ENCODE peak calls at places on chromosome 11, in ten cellular contexts. J is WTC11, X is pancreas, D is OCI-LY7, Q is PC-3, V is right atrium auricular region, H is esophagus squamous epithelium, T is heart right ventricle, G is neural crest cell, L is tibial nerve. I is an unnamed sample.

GRCh38 chr11:118572914-118573550 is 823 bp downstream of the ARCN1 start:
- DNase-seq in T (no peak), J (no peak), D (peak), G (no peak), Q (peak), H (no peak), V (no peak), X (no peak), L (no peak), I (no peak)

GRCh38 chr11:128846985-128847384 is 20.1 kb downstream of the KCNJ1 start:
- DNase-seq in H (no peak), X (no peak), G (no peak), L (no peak), J (no peak), Q (no peak), T (no peak), V (no peak), D (no peak), I (no peak)

GRCh38 chr11:91194551-91194950 is 971.7 kb upstream of the CHORDC1 start:
- DNase-seq in V (no peak), Q (no peak), L (no peak), T (no peak), J (no peak), H (no peak), D (no peak), G (no peak), X (no peak), I (no peak)

GRCh38 chr11:13694115-13694514 is 25.6 kb downstream of the FAR1 start:
- DNase-seq in V (no peak), L (no peak), X (no peak), Q (no peak), T (no peak), D (no peak), J (no peak), H (no peak), G (no peak), I (no peak)

GRCh38 chr11:117879516-117880480 is 3.3 kb upstream of the FXYD6 start:
- DNase-seq in H (no peak), Q (no peak), L (no peak), T (no peak), X (no peak), G (no peak), J (no peak), D (no peak), V (peak), I (no peak)

GRCh38 chr11:82810326-82810725 is 76.7 kb upstream of the FAM181B start:
- DNase-seq in H (no peak), T (no peak), L (no peak), D (no peak), Q (no peak), G (no peak), V (no peak), J (no peak), X (no peak), I (no peak)

GRCh38 chr11:109347304-109347703 is 74.7 kb upstream of the C11orf87 start:
- DNase-seq in T (no peak), D (no peak), V (no peak), H (no peak), L (no peak), J (no peak), Q (no peak), X (no peak), G (no peak), I (no peak)

GRCh38 chr11:94740975-94741707 is 27.0 kb upstream of the AMOTL1 start:
- DNase-seq in V (no peak), G (peak), H (no peak), L (peak), Q (peak), D (no peak), J (peak), X (peak), T (peak), I (no peak)

GRCh38 chr11:69947059-69947771 is 128.0 kb upstream of the FGF3 start:
- DNase-seq in V (no peak), Q (peak), G (no peak), H (no peak), T (no peak), D (no peak), J (no peak), L (no peak), X (no peak), I (no peak)

GRCh38 chr11:129828301-129828836 is 12.7 kb downstream of the TMEM45B start:
- DNase-seq in G (no peak), T (no peak), Q (peak), J (no peak), X (no peak), V (no peak), D (no peak), H (no peak), L (no peak), I (peak)

GRCh38 chr11:75165721-75166120 is 14.8 kb downstream of the SLCO2B1 start:
- DNase-seq in D (no peak), L (no peak), X (no peak), T (no peak), Q (no peak), H (no peak), J (no peak), V (no peak), G (no peak), I (no peak)

GRCh38 chr11:117433717-117434116 is 106.1 kb downstream of the CEP164 start:
- DNase-seq in D (no peak), J (no peak), X (no peak), Q (no peak), H (no peak), T (no peak), L (no peak), V (no peak), G (no peak), I (no peak)

GRCh38 chr11:72760543-72761400 is 8.6 kb upstream of the ARAP1 start:
- DNase-seq in Q (no peak), L (no peak), H (no peak), T (no peak), X (no peak), D (no peak), G (no peak), J (no peak), V (no peak), I (no peak)

GRCh38 chr11:208917-209260 is 1.4 kb downstream of the RIC8A start:
- DNase-seq in Q (no peak), T (peak), H (no peak), V (no peak), D (peak), G (no peak), L (no peak), X (peak), J (no peak), I (no peak)

GRCh38 chr11:98616256-98616655 is 404.5 kb upstream of the CNTN5 start:
- DNase-seq in H (no peak), J (no peak), V (no peak), L (no peak), D (no peak), Q (peak), T (no peak), X (no peak), G (no peak), I (no peak)

GRCh38 chr11:70335511-70335910 is 62.8 kb upstream of the CTTN start:
- DNase-seq in G (no peak), L (no peak), T (no peak), Q (no peak), J (no peak), X (no peak), H (no peak), D (no peak), V (no peak), I (no peak)

GRCh38 chr11:102733232-102733875 is 8.6 kb upstream of the MMP8 start:
- DNase-seq in D (peak), X (peak), Q (peak), H (no peak), G (peak), T (no peak), V (no peak), L (peak), J (peak), I (peak)

GRCh38 chr11:116328851-116329250 is 443.9 kb downstream of the BUD13 start:
- DNase-seq in Q (no peak), X (no peak), L (no peak), T (no peak), H (no peak), D (no peak), J (no peak), V (peak), G (no peak), I (no peak)

GRCh38 chr11:83292709-83293435 is 6.7 kb upstream of the CCDC90B start:
- DNase-seq in H (no peak), D (peak), V (no peak), Q (peak), G (peak), T (peak), X (no peak), J (no peak), L (peak), I (no peak)

GRCh38 chr11:68258363-68258765 is 13.4 kb downstream of the C11orf24 start:
- DNase-seq in X (no peak), H (no peak), V (no peak), J (no peak), Q (no peak), G (no peak), L (no peak), T (no peak), D (no peak), I (no peak)

GRCh38 chr11:2825886-2826678 is 59.5 kb downstream of the CDKN1C start:
- DNase-seq in X (peak), Q (peak), H (no peak), V (peak), T (peak), J (no peak), D (no peak), L (peak), G (no peak), I (peak)

GRCh38 chr11:70650075-70650909 is 252.0 kb downstream of the CTTN start:
- DNase-seq in H (no peak), V (no peak), G (peak), D (peak), L (peak), Q (peak), J (peak), T (peak), X (peak), I (peak)

GRCh38 chr11:133927690-133928627 is 28.8 kb downstream of the IGSF9B start:
- DNase-seq in L (peak), H (no peak), T (peak), Q (peak), X (peak), G (peak), J (peak), D (peak), V (peak), I (peak)

GRCh38 chr11:71209656-71210055 is 42.7 kb downstream of the SHANK2 start:
- DNase-seq in D (no peak), Q (no peak), L (no peak), V (no peak), J (no peak), T (no peak), X (no peak), H (no peak), G (no peak), I (no peak)

GRCh38 chr11:132777067-132777975 is 755.0 kb downstream of the OPCML start:
- DNase-seq in L (no peak), J (no peak), H (no peak), T (no peak), D (no peak), V (no peak), G (no peak), X (no peak), Q (no peak), I (no peak)

GRCh38 chr11:93288079-93288478 is 42.5 kb upstream of the DEUP1 start:
- DNase-seq in T (no peak), D (peak), H (no peak), Q (peak), L (no peak), G (no peak), V (no peak), X (no peak), J (no peak), I (no peak)

GRCh38 chr11:86116386-86116726 is 47.5 kb upstream of the PICALM start:
- DNase-seq in D (no peak), Q (peak), X (no peak), G (no peak), L (no peak), V (no peak), T (no peak), H (no peak), J (no peak), I (no peak)

GRCh38 chr11:1820463-1821325 is 14.1 kb upstream of the SYT8 start:
- DNase-seq in V (no peak), G (no peak), H (no peak), D (no peak), L (no peak), X (no peak), J (no peak), T (no peak), Q (peak), I (no peak)

GRCh38 chr11:42631223-42631843 is 680.5 kb upstream of the API5 start:
- DNase-seq in J (no peak), Q (peak), H (no peak), D (peak), T (no peak), G (peak), X (no peak), V (no peak), L (no peak), I (no peak)

GRCh38 chr11:12687740-12688139 is 13.5 kb downstream of the TEAD1 start:
- DNase-seq in L (no peak), Q (peak), X (no peak), V (no peak), D (no peak), T (no peak), J (peak), G (no peak), H (no peak), I (no peak)

GRCh38 chr11:12691473-12691872 is 17.3 kb downstream of the TEAD1 start:
- DNase-seq in Q (no peak), H (no peak), T (no peak), J (no peak), D (no peak), V (no peak), G (no peak), L (no peak), X (no peak), I (no peak)

GRCh38 chr11:12687216-12687623 is 13.0 kb downstream of the TEAD1 start:
- DNase-seq in J (no peak), L (no peak), G (no peak), Q (peak), D (no peak), X (no peak), T (no peak), V (no peak), H (no peak), I (no peak)

GRCh38 chr11:12690663-12691062 is 16.4 kb downstream of the TEAD1 start:
- DNase-seq in D (no peak), T (no peak), V (no peak), J (no peak), H (no peak), Q (no peak), L (no peak), G (no peak), X (no peak), I (no peak)

DNA sequence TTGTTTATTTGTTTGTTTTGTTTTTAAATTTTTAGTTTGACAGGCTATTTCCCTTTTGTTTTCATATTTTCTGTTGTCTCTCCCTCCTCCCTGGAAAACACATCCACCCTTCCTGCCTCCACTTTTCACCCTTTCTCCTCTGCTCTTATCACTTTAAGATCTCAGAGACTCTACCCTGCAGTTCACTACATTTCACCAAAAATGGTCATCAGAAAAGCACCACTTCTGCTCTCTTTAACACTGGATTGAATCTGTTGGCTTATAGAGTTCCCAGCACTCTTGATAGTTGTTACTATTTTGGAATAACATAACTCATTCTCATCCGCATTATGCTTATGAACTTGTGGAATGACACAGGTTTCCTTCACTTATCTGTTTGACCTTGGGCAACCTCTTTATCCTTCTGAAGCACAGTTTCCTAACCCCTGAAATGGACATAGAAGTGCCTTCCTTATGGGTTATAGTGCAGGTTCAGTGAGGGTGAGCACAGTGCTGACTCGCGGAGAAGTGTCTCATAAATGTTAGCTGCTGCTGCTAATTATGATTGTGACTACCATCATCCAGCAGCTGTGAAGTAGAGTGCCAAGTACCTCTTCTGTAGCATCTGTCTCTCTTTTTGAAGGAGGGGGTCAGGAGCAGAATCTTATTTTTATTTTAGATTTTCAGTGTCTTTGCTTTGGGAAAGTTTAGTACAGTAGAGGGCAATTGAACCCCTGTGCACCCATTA is 15.0 kb downstream of the TEAD1 start:
- DNase-seq in X (no peak), T (no peak), L (no peak), H (no peak), G (no peak), J (no peak), V (no peak), D (no peak), Q (no peak), I (no peak)
- TF ChIP-seq CTCF in X (no peak), T (no peak), L (no peak), H (no peak), G (no peak), J (no peak), V (no peak), D (no peak), Q (no peak), I (no peak)

GRCh38 chr11:87265915-87266314 is 228.2 kb downstream of the TMEM135 start:
- DNase-seq in D (no peak), X (no peak), V (no peak), Q (no peak), J (no peak), L (no peak), G (no peak), H (no peak), T (no peak), I (no peak)
- TF ChIP-seq CTCF in D (no peak), X (no peak), V (no peak), Q (no peak), J (no peak), L (no peak), G (no peak), H (no peak), T (no peak), I (no peak)

GRCh38 chr11:65377777-65378176 is 4.7 kb downstream of the SLC25A45 start:
- DNase-seq in L (no peak), H (no peak), J (no peak), D (no peak), V (no peak), T (no peak), Q (no peak), G (no peak), X (no peak), I (no peak)
- TF ChIP-seq CTCF in L (no peak), H (no peak), J (no peak), D (no peak), V (no peak), T (no peak), Q (no peak), G (no peak), X (no peak), I (no peak)

DNA sequence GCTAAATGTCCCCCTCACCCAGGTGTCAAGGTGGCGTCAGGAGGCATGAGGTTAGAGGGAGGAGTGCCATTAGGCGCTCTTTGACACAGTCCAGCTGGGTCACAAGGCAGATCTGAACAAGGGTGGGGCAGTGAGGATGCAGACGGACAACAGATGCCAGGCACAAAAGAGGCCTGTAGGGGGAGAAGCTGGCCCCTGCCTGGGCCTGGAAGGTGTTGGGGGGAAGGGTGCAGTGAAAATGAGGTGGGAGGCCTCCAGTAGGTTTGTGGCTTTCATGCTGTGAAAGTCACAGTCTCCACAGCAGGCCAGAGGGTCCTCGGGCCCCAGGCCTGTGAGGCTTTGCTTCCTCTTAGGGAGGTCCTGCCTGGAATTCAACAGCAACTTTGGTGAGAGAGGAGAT is 85.0 kb upstream of the PLET1 start:
- DNase-seq in L (no peak), V (no peak), D (no peak), X (no peak), T (no peak), H (no peak), J (peak), G (no peak), Q (no peak), I (no peak)
- TF ChIP-seq CTCF in L (no peak), V (no peak), D (no peak), X (no peak), T (no peak), H (no peak), J (peak), G (no peak), Q (peak), I (no peak)

GRCh38 chr11:61477734-61478148 is 30.8 kb upstream of the LRRC10B start:
- DNase-seq in L (peak), X (peak), J (peak), H (no peak), T (peak), D (peak), Q (peak), V (peak), G (peak), I (peak)
- TF ChIP-seq CTCF in L (peak), X (peak), J (peak), H (peak), T (peak), D (peak), Q (peak), V (peak), G (peak), I (peak)

DNA sequence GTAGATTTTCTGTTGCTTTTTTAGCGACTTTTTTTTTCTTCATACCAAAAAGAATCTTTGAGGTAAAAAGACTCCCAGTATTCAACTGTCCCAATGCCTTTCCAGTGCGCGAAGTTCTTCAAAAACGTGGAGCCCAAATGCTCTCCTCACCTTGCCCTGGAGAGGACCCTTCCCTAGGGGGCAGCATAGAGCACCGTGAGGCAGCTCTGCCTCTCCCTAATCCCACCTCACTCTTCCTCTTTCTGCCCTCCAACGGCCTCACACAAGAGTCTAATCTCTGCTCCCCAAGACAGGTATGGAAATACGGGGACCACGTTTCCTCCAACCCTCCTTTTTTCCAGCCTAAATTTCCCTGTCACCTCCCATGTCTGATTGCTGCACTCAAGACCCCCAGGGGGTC is 117.5 kb upstream of the ALX4 start:
- DNase-seq in V (no peak), G (no peak), X (no peak), Q (peak), L (no peak), J (peak), T (no peak), H (no peak), D (peak), I (no peak)
- TF ChIP-seq CTCF in V (no peak), G (peak), X (no peak), Q (peak), L (no peak), J (peak), T (peak), H (no peak), D (peak), I (no peak)

GRCh38 chr11:131412061-131412460 is 41.6 kb downstream of the NTM start:
- DNase-seq in G (no peak), D (no peak), T (no peak), X (no peak), J (no peak), H (no peak), L (no peak), Q (no peak), V (no peak), I (no peak)

GRCh38 chr11:131409307-131409706 is 38.9 kb downstream of the NTM start:
- DNase-seq in J (no peak), T (no peak), X (no peak), H (no peak), L (no peak), D (no peak), Q (no peak), G (no peak), V (peak), I (no peak)

GRCh38 chr11:131413217-131413616 is 42.8 kb downstream of the NTM start:
- DNase-seq in L (no peak), J (no peak), Q (no peak), H (no peak), V (peak), D (no peak), G (no peak), T (no peak), X (no peak), I (no peak)

GRCh38 chr11:131404010-131404409 is 33.6 kb downstream of the NTM start:
- DNase-seq in Q (no peak), G (no peak), D (no peak), H (no peak), J (no peak), T (no peak), V (peak), L (no peak), X (no peak), I (no peak)

DNA sequence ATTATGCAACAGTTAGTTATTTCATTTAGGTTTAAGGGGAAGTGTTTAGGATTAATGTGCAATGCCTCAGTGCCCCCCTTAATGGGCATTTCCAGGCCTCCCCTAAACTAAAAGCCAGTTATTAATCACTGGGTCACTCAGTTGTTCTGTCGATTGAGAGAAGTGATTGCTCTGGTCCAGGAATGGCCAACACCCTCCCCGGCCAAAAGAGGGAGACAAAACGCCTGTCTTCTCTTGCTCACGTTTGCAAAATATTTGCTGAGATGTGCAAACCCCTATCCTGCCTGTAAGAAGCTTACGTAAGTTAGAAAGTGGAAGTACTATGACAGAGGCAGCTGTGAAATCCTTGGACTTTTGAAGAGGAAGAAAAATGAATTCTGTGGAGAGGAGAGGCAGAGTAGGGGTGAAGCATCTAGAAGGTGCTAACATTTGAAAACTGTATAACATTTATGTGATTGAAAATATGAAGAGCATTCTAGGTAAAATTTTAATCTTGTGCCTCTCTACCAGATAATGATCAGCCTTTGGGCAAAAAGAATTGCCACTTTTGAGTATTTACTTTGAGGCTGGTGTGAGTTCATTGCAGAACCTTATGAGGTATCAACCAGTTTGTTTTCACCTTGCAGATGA is 37.7 kb downstream of the NTM start:
- DNase-seq in J (peak), X (no peak), G (peak), D (peak), T (peak), V (peak), H (no peak), L (no peak), Q (peak), I (peak)
- TF ChIP-seq CTCF in J (peak), X (peak), G (peak), D (peak), T (no peak), V (peak), H (peak), L (no peak), Q (peak), I (no peak)

I was measured in lung.